ENCODE peak calls at places on chromosomes 2 and 18, in four cellular contexts. C, S, I and E are unnamed samples.
A peak's percentile ranks its signal among the peaks of the same experiment; 100 is the strongest.

GRCh38 chr2:68466778-68467076 is 367 bp downstream of the FBXO48 start:
- DNase-seq in C (no peak), S (no peak), I (no peak), E (no peak)

GRCh38 chr2:179528576-179529069 is 264.0 kb upstream of the SESTD1 start:
- DNase-seq in I (no peak), S (no peak), C (no peak), E (no peak)

GRCh38 chr2:205337307-205337706 is 345.0 kb upstream of the NRP2 start:
- DNase-seq in C (no peak), I (no peak), S (no peak), E (no peak)

GRCh38 chr2:237540823-237541222 is 25.6 kb upstream of the PRLH start:
- DNase-seq in I (peak; percentile 40), S (peak; percentile 81), C (no peak), E (no peak)

GRCh38 chr18:23363865-23364570 is 89.1 kb upstream of the RIOK3 start:
- DNase-seq in S (no peak), C (no peak), I (no peak), E (no peak)

GRCh38 chr2:224520064-224520463 is 65.1 kb downstream of the CUL3 start:
- DNase-seq in S (no peak), C (no peak), I (peak; percentile 73), E (no peak)

GRCh38 chr2:17879137-17879912 is 858 bp downstream of the KCNS3 start:
- DNase-seq in S (peak; percentile 42), I (peak; percentile 38), C (peak; percentile 92), E (peak; percentile 18)

GRCh38 chr18:75869197-75869596 is 441.7 kb upstream of the SMIM21 start:
- DNase-seq in C (no peak), S (no peak), I (no peak), E (no peak)

GRCh38 chr18:49590608-49591007 is 28.8 kb downstream of the LIPG start:
- DNase-seq in C (no peak), S (no peak), I (no peak), E (no peak)

GRCh38 chr18:8895987-8896619 is 190.7 kb downstream of the MTCL1 start:
- DNase-seq in S (no peak), C (no peak), I (peak; percentile 57), E (no peak)

GRCh38 chr18:50231621-50232020 is 34.7 kb downstream of the CFAP53 start:
- DNase-seq in I (no peak), S (no peak), C (no peak), E (peak; percentile 58)

GRCh38 chr18:35050638-35051287 is 9.6 kb downstream of the MAPRE2 start:
- DNase-seq in I (peak; percentile 68), S (peak; percentile 58), C (no peak), E (no peak)

GRCh38 chr2:148651972-148652371 is 7.4 kb downstream of the EPC2 start:
- DNase-seq in S (no peak), I (no peak), C (no peak), E (no peak)

GRCh38 chr2:235445116-235445515 is 48.7 kb upstream of the AGAP1 start:
- DNase-seq in S (no peak), I (no peak), C (no peak), E (no peak)

GRCh38 chr2:68463287-68463877 is 3.7 kb downstream of the FBXO48 start:
- DNase-seq in I (peak; percentile 75), S (no peak), C (no peak), E (no peak)

GRCh38 chr2:141611-142010 is 95.3 kb upstream of the FAM110C start:
- DNase-seq in I (no peak), S (no peak), C (no peak), E (no peak)

DNA sequence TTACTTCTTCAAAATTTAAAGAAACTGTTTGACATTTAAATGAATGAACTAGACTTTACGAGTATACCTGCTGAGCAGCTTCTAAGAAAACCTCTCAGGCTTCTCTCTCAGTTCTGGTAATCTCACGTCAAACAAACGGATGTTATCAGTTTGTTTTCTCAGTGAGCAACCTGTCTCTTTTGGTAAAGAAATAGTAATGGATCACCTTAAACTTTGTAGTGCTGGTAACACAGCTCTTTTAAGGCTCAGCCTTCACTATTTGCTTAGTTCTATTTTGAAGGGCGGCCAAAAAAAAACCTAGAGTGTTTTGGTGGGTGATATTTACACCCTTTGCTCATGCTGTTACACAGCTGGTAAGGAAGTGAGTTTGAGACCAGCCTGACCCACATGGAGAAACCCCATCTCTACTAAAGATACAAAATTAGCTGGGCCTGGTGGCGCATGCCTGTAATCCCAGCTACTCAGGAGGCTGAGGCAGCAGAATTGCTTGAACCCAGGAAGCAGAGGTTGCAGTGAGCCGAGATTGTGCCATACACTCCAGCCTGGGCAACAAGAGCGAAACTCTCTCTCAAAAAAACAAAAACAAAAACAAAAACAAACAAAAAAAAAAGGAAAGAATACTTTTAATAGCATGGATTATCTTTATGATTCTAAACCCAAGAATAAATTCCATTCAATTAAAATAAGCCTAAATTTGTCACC is 15.9 kb downstream of the FN1 start:
- DNase-seq in C (no peak), I (peak; percentile 22), S (no peak), E (no peak)
- H3K27ac ChIP-seq in C (no peak overlapping the region), I (no peak overlapping the region), S (no peak overlapping the region), E (no peak overlapping the region)

GRCh38 chr2:217890445-217890844 is 112.3 kb downstream of the TNS1 start:
- DNase-seq in I (peak; percentile 94), C (no peak), S (peak; percentile 73), E (no peak)

GRCh38 chr2:217889656-217890055 is 113.1 kb downstream of the TNS1 start:
- DNase-seq in C (no peak), I (no peak), S (no peak), E (no peak)

GRCh38 chr2:217884985-217885384 is 117.8 kb downstream of the TNS1 start:
- DNase-seq in C (no peak), I (no peak), S (no peak), E (no peak)

GRCh38 chr2:217886720-217887309 is 116.0 kb downstream of the TNS1 start:
- DNase-seq in C (peak; percentile 83), S (no peak), I (peak; percentile 82), E (peak; percentile 22)

DNA sequence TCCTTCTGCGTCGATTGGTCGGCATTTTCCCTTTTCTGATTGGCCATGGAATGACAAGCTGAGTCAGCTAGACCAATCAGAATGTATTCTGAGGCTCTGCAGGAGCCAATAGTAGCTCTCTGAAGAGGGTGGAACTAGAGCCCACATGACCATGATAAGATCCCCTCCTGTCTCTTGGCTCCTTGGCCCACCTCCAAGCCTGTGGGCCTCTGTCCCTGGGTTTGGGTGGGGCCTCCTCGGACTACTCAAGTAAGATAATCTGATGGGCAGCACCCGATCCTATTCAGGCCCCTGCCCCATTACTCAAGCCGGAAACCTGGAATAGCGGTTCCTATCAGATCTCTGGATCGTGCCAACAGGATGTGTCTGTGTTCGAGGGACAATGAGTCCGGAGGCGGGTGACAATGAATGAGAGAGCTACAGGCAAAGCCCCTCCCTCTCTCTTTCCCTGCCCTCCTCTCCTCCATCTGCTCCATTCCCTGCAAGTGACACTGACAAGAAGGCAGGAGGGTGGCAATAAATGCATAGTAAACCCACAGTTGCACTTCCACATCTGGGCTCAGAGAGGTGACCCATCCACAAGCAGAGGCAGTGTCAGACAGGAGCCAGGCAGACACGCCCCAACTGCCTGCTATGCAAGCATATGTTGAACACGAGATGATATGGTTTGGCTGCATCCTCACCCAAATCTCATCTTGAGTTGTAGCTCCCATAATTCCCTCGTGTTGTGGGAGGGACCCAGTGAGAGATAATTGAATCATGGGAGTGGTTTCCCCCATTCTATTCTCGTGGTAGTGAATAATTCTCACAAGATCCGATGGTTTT is 114.7 kb downstream of the TNS1 start:
- DNase-seq in I (peak; percentile 74), S (no peak), C (no peak), E (no peak)
- H3K27ac ChIP-seq in I (no peak overlapping the region), S (peak overlapping the region; percentile 60), C (no peak overlapping the region), E (no peak overlapping the region)

GRCh38 chr2:63980794-63981193 is 38.4 kb downstream of the VPS54 start:
- DNase-seq in S (no peak), I (no peak), C (no peak), E (no peak)

GRCh38 chr2:63977904-63978303 is 41.3 kb downstream of the VPS54 start:
- DNase-seq in I (no peak), C (no peak), S (no peak), E (no peak)

GRCh38 chr2:63976125-63976510 is 43.1 kb downstream of the VPS54 start:
- DNase-seq in C (no peak), I (no peak), S (no peak), E (no peak)

GRCh38 chr2:63975437-63976124 is 43.6 kb downstream of the VPS54 start:
- DNase-seq in I (no peak), C (no peak), S (no peak), E (peak; percentile 14)
- H3K27ac ChIP-seq in I (no peak overlapping the region), C (no peak overlapping the region), S (no peak overlapping the region), E (peak overlapping the region; percentile 9)

DNA sequence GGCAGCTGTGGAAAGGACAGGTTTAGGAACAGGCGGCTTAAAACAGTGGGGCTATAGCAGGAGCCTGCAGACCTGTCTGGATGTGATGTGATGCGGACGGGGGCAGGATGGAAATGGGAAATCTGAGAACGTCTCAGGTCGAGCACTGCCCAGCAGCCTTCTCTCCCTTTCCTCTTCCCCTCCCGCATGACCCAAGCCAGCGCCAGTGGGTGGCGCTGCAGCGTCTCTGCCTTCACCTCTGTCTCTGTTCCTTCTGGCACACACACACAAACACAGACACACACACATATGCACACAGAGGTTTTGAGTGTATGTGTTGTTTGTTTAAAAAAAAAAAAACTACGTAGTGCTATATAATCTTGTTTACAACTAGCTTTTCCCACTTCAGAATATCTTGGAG is 82.0 kb upstream of the SLC66A3 start:
- DNase-seq in S (no peak), C (peak; percentile 87), I (peak; percentile 62), E (no peak)
- H3K27ac ChIP-seq in S (no peak overlapping the region), C (no peak overlapping the region), I (no peak overlapping the region), E (no peak overlapping the region)

GRCh38 chr2:218276986-218277755 is 6.9 kb downstream of the PNKD start:
- DNase-seq in I (no peak), S (no peak), C (no peak), E (no peak)

GRCh38 chr2:218277921-218278320 is 7.6 kb downstream of the PNKD start:
- DNase-seq in S (no peak), I (no peak), C (no peak), E (no peak)

GRCh38 chr2:218280260-218280870 is 10.0 kb downstream of the PNKD start:
- DNase-seq in C (no peak), I (no peak), S (no peak), E (no peak)

GRCh38 chr2:218281449-218281848 is 10.9 kb downstream of the TMBIM1 start:
- DNase-seq in S (no peak), C (no peak), I (no peak), E (no peak)

GRCh38 chr2:218278531-218279360 is 8.4 kb downstream of the PNKD start:
- DNase-seq in S (no peak), I (no peak), C (no peak), E (no peak)
- H3K27ac ChIP-seq in S (no peak overlapping the region), I (no peak overlapping the region), C (no peak overlapping the region), E (peak overlapping the region; percentile 99)

GRCh38 chr2:20584637-20585321 is 66.1 kb downstream of the HS1BP3 start:
- DNase-seq in S (no peak), I (peak; percentile 97), C (peak; percentile 85), E (no peak)
- H3K27ac ChIP-seq in S (peak overlapping the region; percentile 68), I (peak overlapping the region; percentile 93), C (no peak overlapping the region), E (no peak overlapping the region)

DNA sequence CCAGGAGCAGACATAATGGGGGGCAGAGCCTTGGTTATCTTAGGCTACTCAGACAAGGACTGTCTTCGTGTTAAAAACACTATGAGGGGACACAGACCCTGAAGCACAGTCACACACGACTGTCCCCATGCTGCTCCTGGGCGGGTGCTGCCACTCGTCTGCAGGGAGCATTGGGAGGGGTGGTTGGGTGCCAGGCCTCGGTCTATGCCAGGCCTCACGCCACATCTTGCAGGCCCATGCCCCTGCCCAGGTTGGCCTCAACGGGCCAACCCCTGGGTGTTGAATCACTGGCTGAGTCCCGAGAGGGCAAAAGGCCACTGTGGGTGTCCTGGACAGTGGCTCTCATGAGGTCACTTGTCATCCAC is 97.9 kb downstream of the USP40 start:
- DNase-seq in S (no peak), I (no peak), C (no peak), E (no peak)
- H3K27ac ChIP-seq in S (no peak overlapping the region), I (no peak overlapping the region), C (no peak overlapping the region), E (no peak overlapping the region)